ENCODE peak calls at places on chromosomes 1 and 21, in five cellular contexts. One of them, this sample, is unnamed.

GRCh38 chr1:94746635-94747525 is 73.3 kb upstream of the SLC44A3 start:
- DNase-seq in GM20000: no peak
- DNase-seq in kidney glomerular epithelial cell: no peak
- DNase-seq in stimulated activated CD4-positive, alpha-beta T cell treated with anti-CD3 and anti-CD28 coated beads, Interleukin-4, amount 100 ng/mL, for 48 hours: no peak
- DNase-seq in activated CD4-positive, alpha-beta T cell treated with anti-CD3 and anti-CD28 coated beads, Interleukin-2, amount 50 U/mL, for 4 hours: no peak
- DNase-seq in this sample: no peak

GRCh38 chr1:98084188-98084587 is 163.4 kb upstream of the DPYD start:
- DNase-seq in GM20000: no peak
- DNase-seq in kidney glomerular epithelial cell: no peak
- DNase-seq in stimulated activated CD4-positive, alpha-beta T cell treated with anti-CD3 and anti-CD28 coated beads, Interleukin-4, amount 100 ng/mL, for 48 hours: no peak
- DNase-seq in activated CD4-positive, alpha-beta T cell treated with anti-CD3 and anti-CD28 coated beads, Interleukin-2, amount 50 U/mL, for 4 hours: no peak
- DNase-seq in this sample: no peak

GRCh38 chr21:28442624-28443023 is 550.1 kb downstream of the LTN1 start:
- DNase-seq in GM20000: no peak
- DNase-seq in kidney glomerular epithelial cell: no peak
- DNase-seq in stimulated activated CD4-positive, alpha-beta T cell treated with anti-CD3 and anti-CD28 coated beads, Interleukin-4, amount 100 ng/mL, for 48 hours: no peak
- DNase-seq in activated CD4-positive, alpha-beta T cell treated with anti-CD3 and anti-CD28 coated beads, Interleukin-2, amount 50 U/mL, for 4 hours: no peak
- DNase-seq in this sample: no peak

GRCh38 chr1:83500987-83501591 is 497.8 kb downstream of the TTLL7 start:
- DNase-seq in GM20000: peak
- DNase-seq in kidney glomerular epithelial cell: no peak
- DNase-seq in stimulated activated CD4-positive, alpha-beta T cell treated with anti-CD3 and anti-CD28 coated beads, Interleukin-4, amount 100 ng/mL, for 48 hours: no peak
- DNase-seq in activated CD4-positive, alpha-beta T cell treated with anti-CD3 and anti-CD28 coated beads, Interleukin-2, amount 50 U/mL, for 4 hours: no peak
- DNase-seq in this sample: no peak

GRCh38 chr1:98981917-98982513 is 22.6 kb downstream of the PLPPR5 start:
- DNase-seq in GM20000: no peak
- DNase-seq in kidney glomerular epithelial cell: no peak
- DNase-seq in stimulated activated CD4-positive, alpha-beta T cell treated with anti-CD3 and anti-CD28 coated beads, Interleukin-4, amount 100 ng/mL, for 48 hours: no peak
- DNase-seq in activated CD4-positive, alpha-beta T cell treated with anti-CD3 and anti-CD28 coated beads, Interleukin-2, amount 50 U/mL, for 4 hours: no peak
- DNase-seq in this sample: no peak

GRCh38 chr1:97050501-97050900 is 328.9 kb downstream of the PTBP2 start:
- DNase-seq in GM20000: no peak
- DNase-seq in kidney glomerular epithelial cell: no peak
- DNase-seq in stimulated activated CD4-positive, alpha-beta T cell treated with anti-CD3 and anti-CD28 coated beads, Interleukin-4, amount 100 ng/mL, for 48 hours: no peak
- DNase-seq in activated CD4-positive, alpha-beta T cell treated with anti-CD3 and anti-CD28 coated beads, Interleukin-2, amount 50 U/mL, for 4 hours: no peak
- DNase-seq in this sample: peak

GRCh38 chr1:36134031-36134430 is 9.0 kb upstream of the COL8A2 start:
- DNase-seq in GM20000: no peak
- DNase-seq in kidney glomerular epithelial cell: no peak
- DNase-seq in stimulated activated CD4-positive, alpha-beta T cell treated with anti-CD3 and anti-CD28 coated beads, Interleukin-4, amount 100 ng/mL, for 48 hours: no peak
- DNase-seq in activated CD4-positive, alpha-beta T cell treated with anti-CD3 and anti-CD28 coated beads, Interleukin-2, amount 50 U/mL, for 4 hours: no peak
- DNase-seq in this sample: peak

GRCh38 chr1:170221031-170221430 is 75.3 kb downstream of the NTMT2 start:
- DNase-seq in GM20000: no peak
- DNase-seq in kidney glomerular epithelial cell: no peak
- DNase-seq in stimulated activated CD4-positive, alpha-beta T cell treated with anti-CD3 and anti-CD28 coated beads, Interleukin-4, amount 100 ng/mL, for 48 hours: no peak
- DNase-seq in activated CD4-positive, alpha-beta T cell treated with anti-CD3 and anti-CD28 coated beads, Interleukin-2, amount 50 U/mL, for 4 hours: no peak
- DNase-seq in this sample: peak

GRCh38 chr1:43969416-43969745 is 429 bp upstream of the DPH2 start:
- DNase-seq in GM20000: no peak
- DNase-seq in kidney glomerular epithelial cell: no peak
- DNase-seq in stimulated activated CD4-positive, alpha-beta T cell treated with anti-CD3 and anti-CD28 coated beads, Interleukin-4, amount 100 ng/mL, for 48 hours: no peak
- DNase-seq in activated CD4-positive, alpha-beta T cell treated with anti-CD3 and anti-CD28 coated beads, Interleukin-2, amount 50 U/mL, for 4 hours: no peak
- DNase-seq in this sample: no peak

This sample was measured in GM03348.